ENCODE peak calls at places on chromosomes 3 and 15, in six cellular contexts. Z, R, A, L, P and N are unnamed samples.
A peak's percentile ranks its signal among the peaks of the same experiment; 100 is the strongest.

GRCh38 chr3:146131616-146132410 is 29.2 kb downstream of the PLOD2 start:
- DNase-seq in Z (no peak), R (no peak), A (no peak), L (no peak), P (no peak), N (no peak)

GRCh38 chr3:12405432-12406272 is 78.6 kb upstream of the TSEN2 start:
- DNase-seq in Z (peak; percentile 41), R (peak; percentile 86), A (no peak), L (no peak), P (peak; percentile 91), N (no peak)

GRCh38 chr3:146498002-146498736 is 28.8 kb upstream of the PLSCR2 start:
- DNase-seq in Z (no peak), R (no peak), A (no peak), L (no peak), P (no peak), N (no peak)

GRCh38 chr3:179108091-179108490 is 36.5 kb upstream of the ZMAT3 start:
- DNase-seq in Z (no peak), R (no peak), A (no peak), L (no peak), P (no peak), N (no peak)

GRCh38 chr15:34719051-34719882 is 35.5 kb downstream of the GJD2 start:
- DNase-seq in Z (no peak), R (no peak), A (no peak), L (no peak), P (no peak), N (no peak)

GRCh38 chr3:43146599-43146998 is 40.7 kb upstream of the POMGNT2 start:
- DNase-seq in Z (no peak), R (no peak), A (no peak), L (no peak), P (no peak), N (no peak)

GRCh38 chr3:53821631-53822068 is 24.6 kb downstream of the CHDH start:
- DNase-seq in Z (no peak), R (no peak), A (no peak), L (no peak), P (peak; percentile 51), N (no peak)

GRCh38 chr3:181794036-181794790 is 82.5 kb downstream of the SOX2 start:
- DNase-seq in Z (no peak), R (no peak), A (no peak), L (no peak), P (no peak), N (no peak)

GRCh38 chr3:46440531-46441294 is 24.0 kb downstream of the LTF start:
- DNase-seq in Z (no peak), R (no peak), A (no peak), L (no peak), P (no peak), N (no peak)

GRCh38 chr3:36893137-36893557 is 51.7 kb downstream of the TRANK1 start:
- DNase-seq in Z (no peak), R (no peak), A (peak; percentile 79), L (no peak), P (peak; percentile 68), N (no peak)

GRCh38 chr3:31291818-31292217 is 240.9 kb upstream of the STT3B start:
- DNase-seq in Z (no peak), R (no peak), A (no peak), L (no peak), P (no peak), N (no peak)

GRCh38 chr3:87228316-87228715 is 1.2 kb downstream of the CHMP2B start:
- DNase-seq in Z (no peak), R (no peak), A (no peak), L (no peak), P (no peak), N (no peak)

GRCh38 chr3:8816106-8816505 is 46.7 kb upstream of the OXTR start:
- DNase-seq in Z (no peak), R (no peak), A (no peak), L (no peak), P (no peak), N (no peak)

GRCh38 chr3:105139851-105140560 is 226.7 kb upstream of the ALCAM start:
- DNase-seq in Z (no peak), R (peak; percentile 64), A (no peak), L (no peak), P (no peak), N (no peak)

GRCh38 chr15:28128036-28128435 is 28.9 kb upstream of the OCA2 start:
- DNase-seq in Z (no peak), R (peak; percentile 70), A (peak; percentile 38), L (no peak), P (peak; percentile 80), N (peak; percentile 56)

GRCh38 chr15:88454231-88454630 is 13.0 kb downstream of the MRPL46 start:
- DNase-seq in Z (no peak), R (no peak), A (no peak), L (no peak), P (no peak), N (no peak)

GRCh38 chr3:114420072-114420471 is 126.2 kb downstream of the TIGIT start:
- DNase-seq in Z (no peak), R (no peak), A (no peak), L (no peak), P (no peak), N (no peak)

GRCh38 chr15:33580526-33580925 is 269.8 kb downstream of the RYR3 start:
- DNase-seq in Z (no peak), R (no peak), A (no peak), L (no peak), P (no peak), N (no peak)

GRCh38 chr3:30289324-30289723 is 317.1 kb upstream of the TGFBR2 start:
- DNase-seq in Z (no peak), R (no peak), A (no peak), L (no peak), P (no peak), N (no peak)

GRCh38 chr3:52820741-52821140 is 9.7 kb downstream of the ITIH4 start:
- DNase-seq in Z (no peak), R (no peak), A (peak; percentile 52), L (peak; percentile 78), P (no peak), N (no peak)
- TF ChIP-seq CTCF in Z (peak; percentile 27), R (peak; percentile 44), A (peak; percentile 77), L (peak; percentile 88), P (peak; percentile 26), N (peak; percentile 34)

GRCh38 chr3:143814358-143814968 is 33.8 kb downstream of the SLC9A9 start:
- DNase-seq in Z (no peak), R (no peak), A (no peak), L (no peak), P (no peak), N (no peak)

GRCh38 chr3:143808999-143809700 is 39.1 kb downstream of the SLC9A9 start:
- DNase-seq in Z (no peak), R (no peak), A (no peak), L (no peak), P (no peak), N (no peak)

GRCh38 chr3:143812411-143812968 is 35.8 kb downstream of the SLC9A9 start:
- DNase-seq in Z (no peak), R (no peak), A (no peak), L (no peak), P (no peak), N (no peak)

GRCh38 chr3:143810866-143811265 is 37.4 kb downstream of the SLC9A9 start:
- DNase-seq in Z (no peak), R (no peak), A (no peak), L (no peak), P (no peak), N (no peak)

GRCh38 chr3:143811602-143812001 is 36.7 kb downstream of the SLC9A9 start:
- DNase-seq in Z (no peak), R (no peak), A (no peak), L (no peak), P (peak; percentile 34), N (no peak)
- H3K27ac ChIP-seq in Z (no peak overlapping the region), R (no peak overlapping the region), A (no peak overlapping the region), L (no peak overlapping the region), P (no peak overlapping the region), N (no peak overlapping the region)

GRCh38 chr3:187006884-187007630 is 76.7 kb downstream of the ST6GAL1 start:
- DNase-seq in Z (no peak), R (no peak), A (no peak), L (no peak), P (no peak), N (no peak)

GRCh38 chr3:186998937-186999368 is 68.6 kb downstream of the ST6GAL1 start:
- DNase-seq in Z (no peak), R (no peak), A (peak; percentile 69), L (peak; percentile 94), P (no peak), N (no peak)

GRCh38 chr3:187000711-187001151 is 70.4 kb downstream of the ST6GAL1 start:
- DNase-seq in Z (no peak), R (no peak), A (peak; percentile 92), L (no peak), P (no peak), N (no peak)

GRCh38 chr3:187005827-187006481 is 75.6 kb downstream of the ST6GAL1 start:
- DNase-seq in Z (no peak), R (no peak), A (no peak), L (no peak), P (no peak), N (no peak)

GRCh38 chr3:187002915-187003314 is 72.6 kb downstream of the ST6GAL1 start:
- DNase-seq in Z (no peak), R (no peak), A (no peak), L (no peak), P (no peak), N (no peak)
- H3K4me1 ChIP-seq in Z (peaks cover 26% of the 10 kb centered on the region), R (peaks cover 13% of the 10 kb centered on the region), A (peaks cover 87% of the 10 kb centered on the region), L (no peaks in the 10 kb centered on the region), P (peaks cover 59% of the 10 kb centered on the region), N (no peaks in the 10 kb centered on the region)

DNA sequence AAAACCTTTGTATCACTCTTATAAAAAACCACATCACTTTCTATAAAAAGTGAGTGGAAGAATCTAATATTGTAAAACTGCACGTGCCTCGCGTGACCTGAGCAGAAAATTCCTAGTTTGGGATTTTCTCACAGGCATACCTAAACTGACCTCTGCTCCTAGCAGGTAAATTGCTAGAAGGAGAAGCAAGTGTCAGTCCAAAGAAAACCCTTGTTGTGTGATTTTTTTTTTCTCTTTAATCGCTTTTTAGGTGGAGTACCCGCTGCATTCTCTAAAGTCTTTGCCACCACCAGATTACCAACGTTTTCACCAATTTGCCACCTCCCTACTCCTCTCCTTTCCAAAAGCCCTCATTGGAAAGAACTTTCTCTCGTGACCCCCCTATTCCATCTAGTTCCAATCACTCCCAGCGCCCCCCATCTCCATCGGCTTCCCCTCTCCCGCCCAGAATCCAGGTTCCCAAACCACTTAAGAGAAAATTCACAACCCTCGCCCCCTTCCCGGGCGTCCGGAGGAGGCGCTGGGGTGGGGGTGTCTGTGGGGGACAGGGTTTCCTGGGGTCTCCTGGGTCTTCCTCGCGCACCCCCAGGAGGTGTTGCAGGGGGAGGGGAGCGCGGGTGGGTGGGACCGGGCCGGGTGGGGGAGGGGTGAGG is 401 bp upstream of the UBE2E1 start:
- DNase-seq in Z (no peak), R (no peak), A (peak; percentile 26), L (no peak), P (no peak), N (peak; percentile 51)
- TF ChIP-seq CTCF in Z (no peak), R (no peak), A (no peak), L (no peak), P (no peak), N (no peak)

GRCh38 chr15:64731012-64731806 is 44.2 kb downstream of the RBPMS2 start:
- DNase-seq in Z (peak; percentile 28), R (peak; percentile 90), A (peak; percentile 86), L (peak; percentile 92), P (peak; percentile 81), N (peak; percentile 93)
- H3K27ac ChIP-seq in Z (no peak overlapping the region), R (no peak overlapping the region), A (no peak overlapping the region), L (no peak overlapping the region), P (no peak overlapping the region), N (no peak overlapping the region)

GRCh38 chr15:25780479-25781255 is 82.5 kb downstream of the ATP10A start:
- DNase-seq in Z (no peak), R (no peak), A (no peak), L (peak; percentile 23), P (no peak), N (peak; percentile 66)
- H3K4me1 ChIP-seq in Z (peaks cover 10% of the 10 kb centered on the region), R (peaks cover 7% of the 10 kb centered on the region), A (peaks cover 3% of the 10 kb centered on the region), L (peaks cover 1% of the 10 kb centered on the region), P (peaks cover 13% of the 10 kb centered on the region), N (peaks cover 2% of the 10 kb centered on the region)